ENCODE peak calls at places on chromosomes 12 and 14, in seven cellular contexts. H is iPS-NIHi11, M is omental fat pad, U is anterior cingulate cortex, Y is cardiac septum, K is dermis microvascular lymphatic vessel endothelial cell, N is HCEC 1CT. A is an unnamed sample.

GRCh38 chr14:90545966-90546751 is 149.3 kb downstream of the CALM1 start:
- DNase-seq in H (no peak), M (no peak), U (peak; percentile 75), Y (no peak), K (no peak), N (no peak), A (peak; percentile 83)

GRCh38 chr14:99910337-99911268 is 117.4 kb downstream of the EML1 start:
- DNase-seq in H (no peak), M (no peak), U (no peak), Y (no peak), K (no peak), N (peak; percentile 85), A (no peak)

GRCh38 chr14:86683525-86683924 is 1153.6 kb downstream of the FLRT2 start:
- DNase-seq in H (no peak), M (no peak), U (no peak), Y (no peak), K (no peak), N (peak; percentile 1), A (no peak)

GRCh38 chr14:22845821-22846625 is 9.6 kb downstream of the MMP14 start:
- DNase-seq in H (no peak), M (no peak), U (no peak), Y (no peak), K (no peak), N (no peak), A (no peak)

GRCh38 chr12:16385779-16386646 is 38.6 kb downstream of the MGST1 start:
- DNase-seq in H (peak; percentile 65), M (no peak), U (peak; percentile 21), Y (no peak), K (peak; percentile 25), N (peak; percentile 70), A (no peak)

GRCh38 chr12:70052931-70053497 is 190.2 kb upstream of the CNOT2 start:
- DNase-seq in H (peak; percentile 31), M (peak; percentile 41), U (no peak), Y (no peak), K (no peak), N (peak; percentile 68), A (no peak)

GRCh38 chr12:1529862-1530591 is 64.4 kb downstream of the FBXL14 start:
- DNase-seq in H (peak; percentile 80), M (no peak), U (no peak), Y (peak; percentile 71), K (no peak), N (peak; percentile 34), A (no peak)

GRCh38 chr14:100645200-100645985 is 58.2 kb upstream of the BEGAIN start:
- DNase-seq in H (peak; percentile 92), M (peak; percentile 96), U (peak; percentile 70), Y (peak; percentile 88), K (peak; percentile 73), N (peak; percentile 49), A (no peak)

GRCh38 chr12:130832561-130833209 is 6.4 kb downstream of the STX2 start:
- DNase-seq in H (no peak), M (no peak), U (peak; percentile 48), Y (no peak), K (no peak), N (peak; percentile 77), A (peak; percentile 76)

GRCh38 chr12:57439762-57440266 is 5.2 kb downstream of the INHBC start:
- DNase-seq in H (no peak), M (no peak), U (no peak), Y (no peak), K (no peak), N (no peak), A (no peak)

GRCh38 chr12:76480800-76481199 is 78.8 kb downstream of the OSBPL8 start:
- DNase-seq in H (no peak), M (no peak), U (no peak), Y (no peak), K (no peak), N (no peak), A (no peak)

GRCh38 chr12:18907154-18907553 is 169.2 kb downstream of the CAPZA3 start:
- DNase-seq in H (no peak), M (no peak), U (no peak), Y (no peak), K (no peak), N (no peak), A (no peak)

GRCh38 chr12:109568486-109568885 is 4.8 kb downstream of the MMAB start:
- DNase-seq in H (no peak), M (no peak), U (no peak), Y (no peak), K (no peak), N (no peak), A (no peak)

GRCh38 chr12:117872521-117873169 is 96.1 kb downstream of the KSR2 start:
- DNase-seq in H (no peak), M (no peak), U (peak; percentile 25), Y (no peak), K (no peak), N (no peak), A (no peak)

GRCh38 chr12:130826151-130826801 is 12.8 kb downstream of the STX2 start:
- DNase-seq in H (peak; percentile 88), M (no peak), U (peak; percentile 15), Y (no peak), K (no peak), N (peak; percentile 82), A (peak; percentile 66)

GRCh38 chr14:92122351-92122677 is 545 bp downstream of the CPSF2 start:
- DNase-seq in H (peak; percentile 43), M (no peak), U (peak; percentile 46), Y (no peak), K (no peak), N (peak; percentile 9), A (no peak)

GRCh38 chr14:21070610-21071224 is 613 bp downstream of the ARHGEF40 start:
- DNase-seq in H (peak; percentile 72), M (no peak), U (peak; percentile 67), Y (no peak), K (no peak), N (peak; percentile 34), A (peak; percentile 83)

GRCh38 chr14:106277503-106277902 is 751.1 kb downstream of the TMEM121 start:
- DNase-seq in H (no peak), M (no peak), U (no peak), Y (no peak), K (no peak), N (no peak), A (no peak)

GRCh38 chr12:49951411-49952105 is 1.0 kb downstream of the AQP2 start:
- DNase-seq in H (no peak), M (no peak), U (no peak), Y (peak; percentile 64), K (no peak), N (no peak), A (no peak)

GRCh38 chr12:6180300-6181051 is 19.7 kb upstream of the CD9 start:
- DNase-seq in H (no peak), M (no peak), U (no peak), Y (no peak), K (peak; percentile 84), N (peak; percentile 94), A (peak; percentile 87)

GRCh38 chr12:43029971-43030370 is 440.4 kb upstream of the PRICKLE1 start:
- DNase-seq in H (no peak), M (no peak), U (no peak), Y (no peak), K (no peak), N (no peak), A (no peak)

GRCh38 chr12:64180951-64181350 is 41.1 kb downstream of the KICS2 start:
- DNase-seq in H (no peak), M (no peak), U (no peak), Y (no peak), K (no peak), N (peak; percentile 84), A (no peak)

GRCh38 chr12:80607361-80608135 is 99.9 kb upstream of the MYF6 start:
- DNase-seq in H (no peak), M (no peak), U (no peak), Y (no peak), K (no peak), N (no peak), A (no peak)

GRCh38 chr12:65602579-65603295 is 221.5 kb upstream of the HMGA2 start:
- DNase-seq in H (peak; percentile 85), M (peak; percentile 51), U (peak; percentile 38), Y (peak; percentile 86), K (peak; percentile 84), N (peak; percentile 97), A (peak; percentile 86)

GRCh38 chr12:7289743-7290142 is 14.1 kb upstream of the ACSM4 start:
- DNase-seq in H (no peak), M (no peak), U (no peak), Y (no peak), K (no peak), N (no peak), A (no peak)

GRCh38 chr14:28875937-28876910 is 109.6 kb downstream of the FOXG1 start:
- DNase-seq in H (peak; percentile 12), M (no peak), U (no peak), Y (no peak), K (no peak), N (no peak), A (no peak)

GRCh38 chr14:106228541-106229158 is 702.3 kb downstream of the TMEM121 start:
- DNase-seq in H (no peak), M (no peak), U (no peak), Y (no peak), K (no peak), N (no peak), A (no peak)

GRCh38 chr12:19397534-19397933 is 41.8 kb upstream of the AEBP2 start:
- DNase-seq in H (no peak), M (no peak), U (no peak), Y (no peak), K (no peak), N (no peak), A (no peak)

GRCh38 chr14:20613094-20614037 is 22.2 kb upstream of the RNASE12 start:
- DNase-seq in H (peak; percentile 61), M (no peak), U (peak; percentile 81), Y (peak; percentile 83), K (peak; percentile 90), N (peak; percentile 99), A (peak; percentile 92)

GRCh38 chr14:71380271-71380670 is 473.0 kb downstream of the PCNX1 start:
- DNase-seq in H (no peak), M (no peak), U (no peak), Y (no peak), K (no peak), N (peak; percentile 67), A (no peak)

GRCh38 chr12:130526813-130527212 is 189.1 kb downstream of the PIWIL1 start:
- DNase-seq in H (peak; percentile 91), M (no peak), U (no peak), Y (no peak), K (no peak), N (no peak), A (no peak)

GRCh38 chr14:30180219-30180618 is 252.6 kb upstream of the PRKD1 start:
- DNase-seq in H (no peak), M (no peak), U (no peak), Y (no peak), K (no peak), N (peak; percentile 72), A (no peak)

GRCh38 chr14:103543140-103543539 is 14.1 kb downstream of the TRMT61A start:
- DNase-seq in H (no peak), M (no peak), U (peak; percentile 96), Y (no peak), K (no peak), N (no peak), A (no peak)

A was measured in coronary artery.